ENCODE peak calls at places on chromosomes 1 and 21, in eight cellular contexts. W is activated T-helper 1 cell treated with anti-CD3 and anti-CD28 coated beads, Interleukin-12 subunit alpha, Interleukin-12 subunit beta, Interleukin-2, Interleukin-4 antibody, amounts not matched to agents 30 ng/mL and 10 ng/mL and 1 ng/mL, durations not matched to agents 14 hours and 24 hours and 36 hours; S is NCI-H1092; X is omental fat pad; Q is cardiac fibroblast; T is AG04450; E is COLO829; D is lung microvascular endothelial cell. J is an unnamed sample.

GRCh38 chr1:97186381-97186780 is 464.8 kb downstream of the PTBP2 start:
- DNase-seq in D (peak; percentile 20), T (no peak), E (no peak), Q (peak; percentile 43), S (no peak), W (no peak), X (no peak), J (no peak)

GRCh38 chr1:40546957-40547356 is 15.5 kb downstream of the ZNF684 start:
- DNase-seq in X (no peak), T (no peak), E (no peak), Q (no peak), D (no peak), W (no peak), S (no peak), J (no peak)

GRCh38 chr1:37660646-37661045 is 26.0 kb upstream of the RSPO1 start:
- DNase-seq in W (no peak), T (no peak), D (no peak), Q (no peak), X (no peak), E (no peak), S (no peak), J (no peak)

GRCh38 chr1:204453141-204453772 is 41.3 kb downstream of the PIK3C2B start:
- DNase-seq in E (no peak), T (no peak), S (no peak), W (peak; percentile 62), X (no peak), Q (no peak), D (peak; percentile 68), J (no peak)

GRCh38 chr1:180917306-180918065 is 4.8 kb downstream of the KIAA1614 start:
- DNase-seq in T (no peak), Q (no peak), E (no peak), S (no peak), X (no peak), W (no peak), D (no peak), J (no peak)

GRCh38 chr21:30839304-30839703 is 9.7 kb upstream of the KRTAP7-1 start:
- DNase-seq in S (no peak), W (no peak), T (no peak), Q (peak; percentile 28), D (peak; percentile 7), X (no peak), E (peak; percentile 64), J (no peak)

GRCh38 chr1:182628657-182629056 is 24.5 kb upstream of the RGS16 start:
- DNase-seq in S (no peak), T (no peak), X (no peak), W (no peak), Q (no peak), D (no peak), E (no peak), J (no peak)

GRCh38 chr1:47898156-47898825 is 98.9 kb downstream of the TRABD2B start:
- DNase-seq in T (no peak), D (no peak), W (no peak), Q (no peak), X (no peak), S (no peak), E (no peak), J (no peak)

GRCh38 chr1:64223329-64224151 is 20.1 kb downstream of the UBE2U start:
- DNase-seq in X (no peak), Q (peak; percentile 91), S (no peak), T (peak; percentile 57), E (no peak), W (no peak), D (peak; percentile 50), J (no peak)

GRCh38 chr1:61132176-61133047 is 50.1 kb downstream of the NFIA start:
- DNase-seq in W (no peak), E (peak; percentile 28), X (no peak), Q (peak; percentile 76), T (no peak), S (no peak), D (peak; percentile 85), J (no peak)

GRCh38 chr21:39616373-39616772 is 3.6 kb downstream of the B3GALT5 start:
- DNase-seq in T (no peak), X (no peak), S (no peak), W (no peak), E (no peak), D (no peak), Q (no peak), J (no peak)

GRCh38 chr1:2358651-2359640 is 32.4 kb downstream of the MORN1 start:
- DNase-seq in D (no peak), S (no peak), E (no peak), Q (no peak), X (no peak), W (no peak), T (no peak), J (no peak)

GRCh38 chr1:31153423-31153822 is 86.3 kb downstream of the NKAIN1 start:
- DNase-seq in D (no peak), W (no peak), Q (peak; percentile 21), T (no peak), X (no peak), E (no peak), S (no peak), J (no peak)

GRCh38 chr1:32867151-32867550 is 3.6 kb downstream of the FNDC5 start:
- DNase-seq in E (no peak), D (no peak), Q (no peak), S (no peak), T (no peak), W (no peak), X (no peak), J (no peak)

GRCh38 chr1:111334169-111334568 is 43.5 kb downstream of the CHIA start:
- DNase-seq in E (peak; percentile 35), S (peak; percentile 50), T (peak; percentile 11), W (peak; percentile 32), D (peak; percentile 17), X (no peak), Q (peak; percentile 69), J (no peak)

GRCh38 chr1:203096566-203096965 is 10.8 kb upstream of the MYOG start:
- DNase-seq in W (no peak), D (no peak), Q (no peak), E (no peak), S (no peak), X (no peak), T (no peak), J (no peak)

GRCh38 chr1:11700655-11701467 is 9.4 kb downstream of the DRAXIN start:
- DNase-seq in Q (no peak), T (no peak), D (no peak), X (no peak), S (no peak), E (no peak), W (no peak), J (no peak)

GRCh38 chr21:38806942-38807284 is 1.2 kb downstream of the ETS2 start:
- DNase-seq in X (no peak), D (peak; percentile 59), E (no peak), S (no peak), W (no peak), Q (peak; percentile 64), T (no peak), J (no peak)

GRCh38 chr1:228938248-228938891 is 203.1 kb downstream of the RHOU start:
- DNase-seq in W (no peak), T (no peak), S (peak; percentile 11), D (peak; percentile 55), Q (no peak), X (no peak), E (no peak), J (no peak)

GRCh38 chr1:196312739-196313138 is 295.5 kb downstream of the KCNT2 start:
- DNase-seq in W (no peak), T (no peak), E (no peak), D (no peak), X (no peak), S (no peak), Q (no peak), J (no peak)

GRCh38 chr1:115837762-115838421 is 3.0 kb downstream of the NHLH2 start:
- DNase-seq in E (no peak), W (no peak), D (no peak), S (no peak), Q (no peak), T (no peak), X (no peak), J (no peak)

GRCh38 chr1:172929006-172929405 is 121.7 kb downstream of the TNFSF18 start:
- DNase-seq in W (no peak), S (no peak), X (no peak), T (no peak), D (no peak), E (no peak), Q (peak; percentile 88), J (no peak)

GRCh38 chr1:92038695-92039346 is 9.0 kb downstream of the EPHX4 start:
- DNase-seq in T (no peak), X (no peak), S (no peak), Q (peak; percentile 12), W (no peak), E (no peak), D (no peak), J (no peak)

GRCh38 chr1:109034382-109034781 is 7.5 kb downstream of the WDR47 start:
- DNase-seq in D (no peak), T (no peak), W (no peak), E (no peak), S (no peak), X (no peak), Q (no peak), J (no peak)

GRCh38 chr21:39316062-39316461 is 2.6 kb upstream of the BRWD1 start:
- DNase-seq in Q (no peak), D (no peak), W (no peak), X (no peak), E (no peak), S (no peak), T (no peak), J (no peak)

GRCh38 chr21:37073417-37074194 is 552 bp downstream of the TTC3 start:
- DNase-seq in W (peak; percentile 54), Q (peak; percentile 28), S (no peak), T (no peak), X (no peak), D (peak; percentile 48), E (no peak), J (peak; percentile 5)

GRCh38 chr1:119948342-119949214 is 52.3 kb upstream of the ADAM30 start:
- DNase-seq in W (peak; percentile 54), X (peak; percentile 81), E (no peak), D (peak; percentile 82), T (peak; percentile 50), S (peak; percentile 64), Q (peak; percentile 86), J (peak; percentile 12)

GRCh38 chr1:44076093-44076492 is 42.5 kb upstream of the KLF17 start:
- DNase-seq in W (no peak), D (peak; percentile 4), E (peak; percentile 74), X (no peak), S (no peak), Q (peak; percentile 41), T (no peak), J (no peak)

GRCh38 chr21:39788383-39788782 is 43.4 kb downstream of the IGSF5 start:
- DNase-seq in W (no peak), X (peak; percentile 23), S (peak; percentile 61), Q (peak; percentile 21), E (peak; percentile 97), T (no peak), D (peak; percentile 27), J (peak; percentile 24)

GRCh38 chr1:93681095-93681548 is 515 bp downstream of the BCAR3 start:
- DNase-seq in W (no peak), Q (peak; percentile 37), D (peak; percentile 52), T (no peak), X (no peak), E (no peak), S (no peak), J (no peak)

GRCh38 chr1:22317231-22317919 is 134.3 kb upstream of the ZBTB40 start:
- DNase-seq in E (peak; percentile 18), S (no peak), W (no peak), T (no peak), D (peak; percentile 16), X (no peak), Q (peak; percentile 6), J (no peak)

GRCh38 chr1:229227298-229227919 is 43.5 kb upstream of the RAB4A start:
- DNase-seq in Q (peak; percentile 75), E (peak; percentile 88), S (peak; percentile 81), X (peak; percentile 68), D (peak; percentile 71), T (no peak), W (peak; percentile 66), J (peak; percentile 38)

GRCh38 chr1:197199923-197200467 is 53.5 kb upstream of the ASPM start:
- DNase-seq in Q (peak; percentile 38), W (no peak), D (no peak), S (no peak), T (no peak), X (no peak), E (no peak), J (no peak)

GRCh38 chr1:10626781-10627410 is 152.1 kb downstream of the PEX14 start:
- DNase-seq in S (no peak), D (no peak), X (no peak), Q (no peak), W (no peak), E (no peak), T (no peak), J (no peak)

J was measured in NCI-H2081 treated with DMSO at 0.1 percent for 48 hours.